ENCODE peak calls at places on chromosomes 16 and 17, in four cellular contexts. X, U, Q and D are unnamed samples.
A peak's percentile ranks its signal among the peaks of the same experiment; 100 is the strongest.

GRCh38 chr16:29825145-29826044 is 5.1 kb downstream of the MVP start:
- DNase-seq in X (no peak), U (no peak), Q (peak; percentile 42), D (no peak)

GRCh38 chr17:68346448-68346847 is 55.2 kb downstream of the ARSG start:
- DNase-seq in Q (no peak), X (no peak), U (no peak), D (peak; percentile 99)

GRCh38 chr17:9816472-9816871 is 5.4 kb downstream of the GSG1L2 start:
- DNase-seq in Q (no peak), U (no peak), X (no peak), D (no peak)

GRCh38 chr16:87297918-87298631 is 19.1 kb downstream of the C16orf95 start:
- DNase-seq in U (peak; percentile 54), X (peak; percentile 73), Q (peak; percentile 65), D (peak; percentile 53)

GRCh38 chr17:67565068-67565467 is 152.7 kb upstream of the NOL11 start:
- DNase-seq in U (no peak), X (no peak), Q (no peak), D (no peak)

GRCh38 chr17:7001562-7001961 is 5.7 kb downstream of the ALOX12 start:
- DNase-seq in Q (peak; percentile 32), U (no peak), X (no peak), D (peak; percentile 40)

GRCh38 chr17:55730808-55731207 is 8.1 kb upstream of the TMEM100 start:
- DNase-seq in X (no peak), Q (no peak), U (no peak), D (no peak)

GRCh38 chr17:77496401-77496801 is 355.6 kb downstream of the SEC14L1 start:
- DNase-seq in Q (no peak), U (no peak), X (peak; percentile 25), D (no peak)

GRCh38 chr16:3027983-3028715 is 4.3 kb downstream of the THOC6 start:
- DNase-seq in U (peak; percentile 65), Q (peak; percentile 95), X (peak; percentile 95), D (peak; percentile 86)

GRCh38 chr16:86285938-86286921 is 224.1 kb upstream of the FOXF1 start:
- DNase-seq in U (no peak), Q (no peak), X (no peak), D (no peak)

GRCh38 chr16:65521685-65522338 is 399.9 kb upstream of the CDH11 start:
- DNase-seq in Q (no peak), U (no peak), X (no peak), D (no peak)

GRCh38 chr17:36807496-36808180 is 129.6 kb upstream of the LHX1 start:
- DNase-seq in X (peak; percentile 23), U (no peak), Q (no peak), D (no peak)

GRCh38 chr16:18068477-18068876 is 268.1 kb downstream of the NPIPA8 start:
- DNase-seq in Q (no peak), X (no peak), U (no peak), D (no peak)

GRCh38 chr16:11780988-11781680 is 15.9 kb downstream of the ZC3H7A start:
- DNase-seq in Q (no peak), U (no peak), X (peak; percentile 35), D (no peak)

GRCh38 chr16:11175850-11176341 is 80.1 kb downstream of the SOCS1 start:
- DNase-seq in Q (no peak), X (no peak), U (no peak), D (no peak)

GRCh38 chr17:45266372-45266926 is 4.6 kb upstream of the SPATA32 start:
- DNase-seq in X (no peak), U (no peak), Q (no peak), D (no peak)

GRCh38 chr16:31351937-31352315 is 3.0 kb upstream of the ITGAX start:
- DNase-seq in X (no peak), U (no peak), Q (no peak), D (peak; percentile 87)

DNA sequence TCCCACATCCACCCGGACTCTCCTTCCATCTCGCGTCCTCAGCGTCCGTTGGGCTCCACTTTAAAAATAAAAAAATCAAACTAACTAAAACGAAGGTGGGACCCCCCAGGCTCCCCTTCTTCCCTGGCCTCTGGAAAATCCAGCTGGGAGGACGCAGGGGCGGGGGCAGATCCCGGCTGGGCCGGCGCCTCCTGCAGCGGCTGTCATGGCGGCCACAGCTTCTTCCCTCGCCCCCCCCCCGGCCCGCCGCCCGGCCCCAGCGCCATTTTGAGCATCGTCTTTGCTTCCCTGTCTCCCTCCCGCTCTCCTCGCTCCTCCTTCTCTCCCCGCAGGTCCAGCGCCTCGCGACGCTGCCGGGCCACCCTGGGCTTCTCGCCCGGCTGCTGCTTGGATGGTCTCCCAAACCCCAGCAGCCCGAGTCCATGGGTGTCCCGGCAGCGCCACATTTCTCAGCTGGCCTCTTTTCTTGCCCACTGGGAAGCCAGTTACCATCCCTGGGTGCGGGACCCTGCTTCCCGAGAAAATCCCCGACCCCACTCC is 3.3 kb downstream of the HOXB2 start:
- DNase-seq in Q (peak; percentile 75), X (peak; percentile 44), U (no peak), D (no peak)
- H3K4me3 ChIP-seq in Q (peak overlapping the region; percentile 90), X (no peak overlapping the region), U (no peak overlapping the region), D (no peak overlapping the region)

DNA sequence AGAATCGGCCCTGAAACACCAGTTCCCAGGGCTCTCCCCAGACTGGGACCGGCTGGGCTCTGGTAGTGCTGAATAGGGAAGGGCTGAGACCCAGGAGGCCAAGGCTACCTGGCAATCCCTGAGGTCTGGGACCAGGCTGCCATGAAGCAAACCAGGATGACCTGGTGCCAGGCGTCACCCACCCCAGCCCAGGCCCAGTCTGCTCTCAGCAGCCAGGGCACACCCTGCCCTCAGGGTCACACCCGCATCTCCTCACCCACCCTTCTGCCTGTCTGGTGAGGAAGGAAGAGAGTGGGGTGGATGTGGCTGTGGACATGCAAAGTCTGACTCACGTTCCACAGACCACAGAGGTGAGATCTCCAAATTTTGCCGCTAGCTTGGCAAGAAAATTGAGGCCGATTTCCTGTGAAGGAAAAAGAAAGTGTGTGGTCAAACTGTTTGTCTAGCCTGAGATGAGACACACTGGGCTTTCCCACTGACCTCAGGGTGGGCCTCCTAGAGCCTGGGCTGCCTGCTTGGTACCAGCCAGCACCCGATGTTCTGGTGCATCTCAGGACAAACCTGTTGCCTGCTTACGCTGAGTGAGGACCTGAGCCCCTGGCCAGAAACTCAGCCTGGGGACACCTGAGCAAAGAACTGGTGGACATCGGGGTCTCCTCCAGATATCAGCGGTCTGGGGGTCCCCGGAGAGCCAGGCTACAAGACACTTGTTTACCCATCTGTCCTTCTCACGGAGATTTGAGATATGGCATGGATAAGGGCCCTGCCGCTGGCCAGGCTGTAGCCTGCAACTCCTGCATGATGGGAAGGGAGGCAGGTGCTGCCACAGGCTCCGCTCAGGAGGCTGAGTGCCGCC is 6.3 kb upstream of the RAB37 start:
- DNase-seq in U (no peak), Q (no peak), X (no peak), D (no peak)
- TF ChIP-seq MAX in U (no peak), Q (no peak), X (no peak), D (no peak)

GRCh38 chr17:1107083-1107776 is 72.6 kb downstream of the ABR start:
- DNase-seq in U (no peak), Q (no peak), X (no peak), D (no peak)
- H3K4me3 ChIP-seq in U (no peak overlapping the region), Q (no peak overlapping the region), X (peak overlapping the region; percentile 74), D (no peak overlapping the region)

GRCh38 chr16:27369806-27370205 is 32.2 kb upstream of the IL21R start:
- DNase-seq in X (no peak), Q (no peak), U (peak; percentile 43), D (no peak)
- TF ChIP-seq MAX in X (no peak), Q (no peak), U (peak; percentile 64), D (no peak)

DNA sequence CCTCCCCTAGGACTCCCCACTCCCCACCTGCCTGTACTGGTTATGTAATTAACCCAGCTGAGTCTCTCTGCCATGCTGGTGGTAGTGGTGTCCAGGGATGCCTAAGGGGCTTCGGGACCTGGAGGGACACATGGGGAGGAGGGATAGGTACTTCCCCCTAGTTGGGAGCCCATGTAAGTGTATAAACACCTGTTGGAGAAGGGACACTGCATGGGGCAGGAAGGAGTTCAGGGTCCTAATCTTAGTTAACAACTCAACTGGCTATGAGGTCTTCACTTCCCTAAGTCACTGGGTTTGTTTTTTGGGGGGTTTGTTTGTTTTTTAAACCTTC is 1.3 kb downstream of the RASL10B start:
- DNase-seq in Q (no peak), X (no peak), U (no peak), D (no peak)
- H3K4me3 ChIP-seq in Q (no peak overlapping the region), X (no peak overlapping the region), U (peak overlapping the region; percentile 70), D (no peak overlapping the region)

DNA sequence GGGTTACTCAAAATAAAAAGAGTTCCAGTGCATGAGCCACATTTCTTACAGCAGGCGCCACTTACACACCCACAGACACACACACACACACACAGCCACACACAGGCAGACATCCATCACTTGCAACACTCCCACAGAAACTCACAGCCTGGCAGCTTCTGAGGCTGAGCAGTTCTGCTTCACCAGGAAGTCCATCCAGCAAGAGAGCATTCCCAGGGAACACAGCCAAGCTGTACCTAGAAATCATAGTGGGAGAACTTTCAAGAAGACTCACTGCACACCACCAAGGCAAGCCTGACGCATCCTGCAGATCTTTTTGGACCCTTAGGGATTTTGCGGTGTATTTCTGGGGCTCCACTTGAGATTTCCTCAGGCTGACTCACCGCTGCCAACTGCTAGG is 140.9 kb upstream of the WSB1 start:
- DNase-seq in X (no peak), Q (peak; percentile 4), U (no peak), D (no peak)
- TF ChIP-seq MAX in X (no peak), Q (no peak), U (no peak), D (no peak)

DNA sequence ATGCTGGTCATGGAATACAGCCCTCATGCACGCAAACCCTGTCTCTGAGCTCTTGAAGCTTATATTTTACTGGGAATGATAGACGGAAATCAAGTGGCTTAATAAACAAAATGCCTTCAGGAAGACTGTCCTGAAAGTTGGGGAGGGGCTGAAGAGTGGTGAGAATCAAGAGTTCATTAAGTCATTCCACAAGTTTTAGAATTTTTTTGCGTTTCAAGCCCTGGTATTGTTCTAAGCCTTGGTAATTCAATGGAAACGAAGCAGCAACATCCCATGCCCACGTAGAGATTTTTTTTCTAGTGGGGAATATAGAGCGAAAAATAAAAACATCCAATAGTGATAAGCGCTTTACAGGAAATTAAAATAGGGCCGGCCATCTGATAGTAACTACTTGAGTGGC is 532 bp downstream of the PFAS start:
- DNase-seq in X (no peak), U (no peak), Q (no peak), D (no peak)
- H3K4me3 ChIP-seq in X (peak overlapping the region; percentile 93), U (peak overlapping the region; percentile 74), Q (peak overlapping the region; percentile 96), D (peak overlapping the region; percentile 97)

GRCh38 chr17:2990396-2990795 is 73.0 kb downstream of the OR1D5 start:
- DNase-seq in U (no peak), Q (no peak), X (no peak), D (no peak)
- TF ChIP-seq MAX in U (no peak), Q (no peak), X (no peak), D (no peak)

DNA sequence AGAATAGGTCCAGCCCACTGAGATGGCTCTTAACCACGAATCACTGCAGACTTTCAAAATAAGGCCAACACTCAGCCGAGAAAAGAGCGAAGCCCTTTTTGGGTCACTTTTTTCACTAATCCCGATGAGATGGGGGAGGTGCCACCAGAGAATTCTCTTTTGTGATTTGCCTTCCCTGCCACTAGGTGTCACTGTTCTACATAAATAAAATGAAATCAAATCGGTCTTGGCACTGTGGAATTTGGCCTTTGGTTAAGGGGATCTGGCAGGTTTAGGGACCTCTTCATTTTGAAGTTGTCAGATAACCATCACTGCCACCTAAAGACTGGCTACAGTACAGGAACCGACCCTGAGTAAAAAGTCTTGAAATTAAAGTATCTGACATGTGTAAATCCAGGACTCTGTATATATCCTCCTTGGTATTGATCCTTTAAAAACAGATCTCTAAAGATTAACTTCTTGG is 147.0 kb downstream of the HS3ST4 start:
- DNase-seq in Q (peak; percentile 40), X (peak; percentile 34), U (peak; percentile 69), D (peak; percentile 62)
- H3K4me3 ChIP-seq in Q (no peak overlapping the region), X (no peak overlapping the region), U (no peak overlapping the region), D (no peak overlapping the region)